ENCODE peak calls at places on chromosomes 7 and 10, in five cellular contexts. One of them, this sample, is unnamed. For H3K4me1, the result is how much of the 10 kb centered on the place peaks cover.

GRCh38 chr10:12631787-12632562 is 282.6 kb downstream of the CAMK1D start:
- DNase-seq in Peyer's patch: no peak
- DNase-seq in heart left ventricle: no peak
- DNase-seq in esophagus squamous epithelium: no peak
- DNase-seq in sigmoid colon: no peak
- DNase-seq in this sample: no peak

GRCh38 chr7:22235134-22235533 is 121.8 kb downstream of the RAPGEF5 start:
- DNase-seq in Peyer's patch: no peak
- DNase-seq in heart left ventricle: no peak
- DNase-seq in esophagus squamous epithelium: no peak
- DNase-seq in sigmoid colon: no peak
- DNase-seq in this sample: no peak

GRCh38 chr7:66198956-66199355 is 6.2 kb upstream of the TPST1 start:
- DNase-seq in Peyer's patch: no peak
- DNase-seq in heart left ventricle: no peak
- DNase-seq in esophagus squamous epithelium: no peak
- DNase-seq in sigmoid colon: peak
- DNase-seq in this sample: no peak

GRCh38 chr7:78198756-78199155 is 400.2 kb downstream of the PHTF2 start:
- DNase-seq in Peyer's patch: no peak
- DNase-seq in heart left ventricle: no peak
- DNase-seq in esophagus squamous epithelium: no peak
- DNase-seq in sigmoid colon: no peak
- DNase-seq in this sample: no peak

GRCh38 chr10:18279202-18279601 is 139.0 kb downstream of the CACNB2 start:
- DNase-seq in Peyer's patch: no peak
- DNase-seq in heart left ventricle: no peak
- DNase-seq in esophagus squamous epithelium: no peak
- DNase-seq in sigmoid colon: no peak
- DNase-seq in this sample: no peak

GRCh38 chr10:120217736-120218135 is 239.3 kb upstream of the PLPP4 start:
- DNase-seq in Peyer's patch: no peak
- DNase-seq in heart left ventricle: no peak
- DNase-seq in esophagus squamous epithelium: no peak
- DNase-seq in sigmoid colon: no peak
- DNase-seq in this sample: no peak

GRCh38 chr10:102186128-102186527 is 33.9 kb downstream of the NOLC1 start:
- DNase-seq in Peyer's patch: no peak
- DNase-seq in heart left ventricle: no peak
- DNase-seq in esophagus squamous epithelium: no peak
- DNase-seq in sigmoid colon: no peak
- DNase-seq in this sample: no peak

GRCh38 chr10:132001238-132001977 is 19.7 kb upstream of the BNIP3 start:
- DNase-seq in Peyer's patch: no peak
- DNase-seq in heart left ventricle: no peak
- DNase-seq in esophagus squamous epithelium: no peak
- DNase-seq in sigmoid colon: peak
- DNase-seq in this sample: no peak

GRCh38 chr10:72830625-72831024 is 62.9 kb upstream of the OIT3 start:
- DNase-seq in Peyer's patch: no peak
- DNase-seq in heart left ventricle: no peak
- DNase-seq in esophagus squamous epithelium: no peak
- DNase-seq in sigmoid colon: no peak
- DNase-seq in this sample: no peak

DNA sequence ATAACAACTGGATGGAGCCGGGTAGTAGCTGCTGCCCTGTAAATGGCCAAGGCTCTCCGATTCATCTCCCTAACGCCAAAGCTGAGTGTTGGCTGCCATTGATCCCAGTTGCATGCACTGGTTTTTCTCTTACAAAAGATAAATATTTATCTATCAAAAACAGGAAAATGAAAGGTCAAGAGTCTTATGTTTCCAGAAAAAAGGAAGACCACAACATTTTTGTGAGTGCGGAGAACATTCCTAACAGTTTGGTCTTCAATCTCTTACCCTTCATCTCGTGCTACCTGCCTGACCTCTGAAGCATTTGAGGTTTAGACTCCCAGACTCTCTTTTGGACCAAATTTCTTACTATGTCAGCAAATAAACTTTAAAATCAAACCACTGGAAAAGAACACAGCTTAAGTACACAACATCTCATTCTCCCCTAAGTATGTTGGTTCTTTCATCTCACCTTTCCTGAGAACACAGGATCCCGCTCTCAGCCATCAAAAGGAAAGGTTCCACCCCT is 61.6 kb downstream of the SORBS1 start:
- DNase-seq in Peyer's patch: no peak
- DNase-seq in heart left ventricle: no peak
- DNase-seq in esophagus squamous epithelium: no peak
- DNase-seq in sigmoid colon: no peak
- DNase-seq in this sample: no peak
- H3K4me1 ChIP-seq in Peyer's patch: under half
- H3K4me1 ChIP-seq in heart left ventricle: under half
- H3K4me1 ChIP-seq in esophagus squamous epithelium: under half
- H3K4me1 ChIP-seq in sigmoid colon: under half
- H3K4me1 ChIP-seq in this sample: under half

GRCh38 chr10:5691786-5692185 is 7.1 kb downstream of the TASOR2 start:
- DNase-seq in Peyer's patch: no peak
- DNase-seq in heart left ventricle: no peak
- DNase-seq in esophagus squamous epithelium: no peak
- DNase-seq in sigmoid colon: no peak
- DNase-seq in this sample: no peak
- H3K4me3 ChIP-seq in Peyer's patch: no peak
- H3K4me3 ChIP-seq in heart left ventricle: peak
- H3K4me3 ChIP-seq in esophagus squamous epithelium: no peak
- H3K4me3 ChIP-seq in sigmoid colon: no peak
- H3K4me3 ChIP-seq in this sample: no peak

GRCh38 chr7:76338298-76339084 is 20.3 kb downstream of the YWHAG start:
- DNase-seq in Peyer's patch: no peak
- DNase-seq in heart left ventricle: no peak
- DNase-seq in esophagus squamous epithelium: no peak
- DNase-seq in sigmoid colon: no peak
- DNase-seq in this sample: no peak

GRCh38 chr7:76342222-76342621 is 16.6 kb downstream of the YWHAG start:
- DNase-seq in Peyer's patch: no peak
- DNase-seq in heart left ventricle: no peak
- DNase-seq in esophagus squamous epithelium: no peak
- DNase-seq in sigmoid colon: peak
- DNase-seq in this sample: no peak

GRCh38 chr7:76343931-76344321 is 14.9 kb downstream of the YWHAG start:
- DNase-seq in Peyer's patch: no peak
- DNase-seq in heart left ventricle: no peak
- DNase-seq in esophagus squamous epithelium: no peak
- DNase-seq in sigmoid colon: peak
- DNase-seq in this sample: no peak

GRCh38 chr7:76343294-76343930 is 15.4 kb downstream of the YWHAG start:
- DNase-seq in Peyer's patch: no peak
- DNase-seq in heart left ventricle: no peak
- DNase-seq in esophagus squamous epithelium: no peak
- DNase-seq in sigmoid colon: peak
- DNase-seq in this sample: no peak

GRCh38 chr7:76340617-76341131 is 18.1 kb downstream of the YWHAG start:
- DNase-seq in Peyer's patch: no peak
- DNase-seq in heart left ventricle: no peak
- DNase-seq in esophagus squamous epithelium: no peak
- DNase-seq in sigmoid colon: peak
- DNase-seq in this sample: no peak
- TF ChIP-seq POLR2A in Peyer's patch: no peak
- TF ChIP-seq POLR2A in heart left ventricle: no peak
- TF ChIP-seq POLR2A in esophagus squamous epithelium: no peak
- TF ChIP-seq POLR2A in sigmoid colon: no peak
- TF ChIP-seq POLR2A in this sample: no peak

GRCh38 chr10:47257396-47258120 is 42.4 kb upstream of the GDF10 start:
- DNase-seq in Peyer's patch: no peak
- DNase-seq in heart left ventricle: no peak
- DNase-seq in esophagus squamous epithelium: no peak
- DNase-seq in sigmoid colon: peak
- DNase-seq in this sample: no peak
- H3K4me1 ChIP-seq in Peyer's patch: under half
- H3K4me1 ChIP-seq in heart left ventricle: half or more
- H3K4me1 ChIP-seq in esophagus squamous epithelium: under half
- H3K4me1 ChIP-seq in sigmoid colon: under half
- H3K4me1 ChIP-seq in this sample: under half

DNA sequence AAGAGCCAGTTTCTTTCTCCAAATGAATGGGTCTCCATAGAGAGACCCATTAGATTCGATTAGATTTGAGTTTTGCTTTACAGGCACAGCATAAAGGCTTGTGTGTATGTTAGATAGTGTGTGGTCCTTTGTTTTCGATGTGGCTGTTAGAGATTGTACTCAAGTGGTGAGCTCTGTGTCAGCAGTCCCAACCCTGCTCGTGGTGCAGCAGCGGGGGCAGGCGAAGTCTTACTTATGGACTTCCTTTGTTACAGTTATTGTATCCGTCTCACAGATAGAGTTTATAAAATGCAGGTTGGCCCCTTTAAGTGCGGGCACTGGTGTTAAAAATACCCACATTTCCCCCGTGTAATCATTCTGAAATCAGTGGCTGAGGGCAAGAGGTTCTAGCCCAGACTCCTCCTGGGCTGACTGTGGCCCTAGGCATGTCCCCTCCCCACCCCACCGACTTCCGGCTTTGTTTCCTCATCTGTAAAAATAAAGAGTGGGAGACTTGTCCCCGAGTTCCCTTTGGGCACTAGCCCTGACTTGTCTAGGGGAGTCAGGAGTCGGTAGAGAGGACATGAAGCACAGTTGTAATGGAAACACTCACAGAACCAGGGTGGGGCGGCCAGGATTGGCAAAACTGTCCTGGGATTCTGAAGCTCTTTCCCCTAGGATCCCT is 28.6 kb downstream of the MTURN start:
- DNase-seq in Peyer's patch: no peak
- DNase-seq in heart left ventricle: no peak
- DNase-seq in esophagus squamous epithelium: no peak
- DNase-seq in sigmoid colon: no peak
- DNase-seq in this sample: peak
- H3K4me3 ChIP-seq in Peyer's patch: no peak
- H3K4me3 ChIP-seq in heart left ventricle: no peak
- H3K4me3 ChIP-seq in esophagus squamous epithelium: no peak
- H3K4me3 ChIP-seq in sigmoid colon: no peak
- H3K4me3 ChIP-seq in this sample: no peak

GRCh38 chr10:21727452-21728168 is 193.6 kb downstream of the MLLT10 start:
- DNase-seq in Peyer's patch: no peak
- DNase-seq in heart left ventricle: no peak
- DNase-seq in esophagus squamous epithelium: no peak
- DNase-seq in sigmoid colon: no peak
- DNase-seq in this sample: no peak
- TF ChIP-seq POLR2A in Peyer's patch: no peak
- TF ChIP-seq POLR2A in heart left ventricle: no peak
- TF ChIP-seq POLR2A in esophagus squamous epithelium: no peak
- TF ChIP-seq POLR2A in sigmoid colon: no peak
- TF ChIP-seq POLR2A in this sample: no peak

GRCh38 chr7:76222333-76222732 is 20.6 kb downstream of the SRRM3 start:
- DNase-seq in Peyer's patch: no peak
- DNase-seq in heart left ventricle: no peak
- DNase-seq in esophagus squamous epithelium: no peak
- DNase-seq in sigmoid colon: no peak
- DNase-seq in this sample: no peak

GRCh38 chr7:76223286-76223972 is 21.7 kb downstream of the SRRM3 start:
- DNase-seq in Peyer's patch: no peak
- DNase-seq in heart left ventricle: no peak
- DNase-seq in esophagus squamous epithelium: no peak
- DNase-seq in sigmoid colon: no peak
- DNase-seq in this sample: no peak

GRCh38 chr7:76217942-76218566 is 16.4 kb downstream of the SRRM3 start:
- DNase-seq in Peyer's patch: no peak
- DNase-seq in heart left ventricle: no peak
- DNase-seq in esophagus squamous epithelium: no peak
- DNase-seq in sigmoid colon: no peak
- DNase-seq in this sample: no peak

GRCh38 chr7:76222839-76223238 is 21.1 kb downstream of the SRRM3 start:
- DNase-seq in Peyer's patch: no peak
- DNase-seq in heart left ventricle: no peak
- DNase-seq in esophagus squamous epithelium: no peak
- DNase-seq in sigmoid colon: no peak
- DNase-seq in this sample: no peak

DNA sequence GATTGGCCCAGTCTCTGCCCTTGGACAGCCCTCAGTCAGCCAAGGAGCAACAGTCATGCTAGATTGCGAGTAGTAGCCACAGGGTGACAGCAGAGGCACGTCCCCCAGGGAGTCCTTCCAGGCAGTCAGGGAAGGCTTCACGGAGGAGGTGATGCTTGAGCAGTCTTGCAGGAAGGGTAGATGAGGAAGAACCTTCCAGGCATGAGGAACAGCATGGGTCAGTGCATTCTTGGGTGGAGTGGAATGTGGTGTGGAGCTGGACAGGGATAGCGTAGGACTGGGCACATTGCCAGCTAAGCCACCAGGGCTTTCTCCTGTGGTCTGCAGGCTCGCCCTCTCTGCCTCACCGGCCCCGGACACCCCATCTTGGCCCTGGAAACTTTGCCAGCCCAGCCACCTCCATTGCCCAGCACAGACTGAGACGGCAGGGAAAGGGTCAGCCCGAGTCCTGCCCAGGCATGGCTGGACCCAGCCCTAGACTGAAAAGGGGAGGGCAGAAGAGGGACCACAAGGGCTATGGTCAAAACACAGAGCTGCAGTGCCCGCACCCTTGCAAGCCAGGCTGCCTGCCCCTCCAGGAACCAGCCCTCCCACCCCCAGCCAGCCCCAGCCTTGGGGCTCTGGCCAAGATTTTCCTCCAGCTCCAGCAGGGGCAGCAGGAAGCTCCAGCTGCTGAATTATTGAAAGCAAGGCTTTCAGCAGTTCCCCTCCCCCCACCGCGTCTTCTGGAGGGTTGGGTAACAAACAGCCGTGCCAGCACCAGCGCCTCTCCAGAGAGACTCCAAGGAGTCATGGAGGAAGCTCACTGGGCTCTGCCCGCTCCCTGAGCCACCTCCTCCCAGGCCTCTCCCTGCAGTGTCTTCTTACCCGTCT is 18.7 kb downstream of the SRRM3 start:
- DNase-seq in Peyer's patch: no peak
- DNase-seq in heart left ventricle: no peak
- DNase-seq in esophagus squamous epithelium: no peak
- DNase-seq in sigmoid colon: no peak
- DNase-seq in this sample: no peak
- H3K4me1 ChIP-seq in Peyer's patch: under half
- H3K4me1 ChIP-seq in heart left ventricle: under half
- H3K4me1 ChIP-seq in esophagus squamous epithelium: under half
- H3K4me1 ChIP-seq in sigmoid colon: under half
- H3K4me1 ChIP-seq in this sample: under half